ENCODE peak calls at places on chromosomes 2 and 18, in five cellular contexts. One of them, this sample, is unnamed.

GRCh38 chr18:61569176-61569892 is 236.1 kb downstream of the CDH20 start:
- DNase-seq in esophagus muscularis mucosa: no peak
- DNase-seq in IMR-90: peak; percentile 80
- DNase-seq in A549: no peak
- DNase-seq in gastrocnemius medialis: peak; percentile 16
- DNase-seq in this sample: no peak

GRCh38 chr2:132651115-132652099 is 18.6 kb downstream of the LYPD1 start:
- DNase-seq in gastrocnemius medialis: no peak
- DNase-seq in IMR-90: peak; percentile 71
- DNase-seq in esophagus muscularis mucosa: no peak
- DNase-seq in A549: peak; percentile 45
- DNase-seq in this sample: no peak

GRCh38 chr2:68253211-68254068 is 1.1 kb upstream of the PPP3R1 start:
- DNase-seq in gastrocnemius medialis: no peak
- DNase-seq in A549: no peak
- DNase-seq in esophagus muscularis mucosa: no peak
- DNase-seq in IMR-90: peak; percentile 30
- DNase-seq in this sample: no peak

GRCh38 chr18:21315741-21316187 is 73.7 kb downstream of the GREB1L start:
- DNase-seq in gastrocnemius medialis: peak; percentile 29
- DNase-seq in esophagus muscularis mucosa: no peak
- DNase-seq in A549: no peak
- DNase-seq in IMR-90: no peak
- DNase-seq in this sample: no peak

GRCh38 chr2:121634354-121635307 is 14.6 kb downstream of the CLASP1 start:
- DNase-seq in gastrocnemius medialis: no peak
- DNase-seq in IMR-90: peak; percentile 66
- DNase-seq in esophagus muscularis mucosa: no peak
- DNase-seq in A549: peak; percentile 31
- DNase-seq in this sample: no peak

GRCh38 chr18:75478996-75479870 is 51.7 kb upstream of the SMIM21 start:
- DNase-seq in gastrocnemius medialis: no peak
- DNase-seq in A549: peak; percentile 4
- DNase-seq in esophagus muscularis mucosa: no peak
- DNase-seq in IMR-90: peak; percentile 59
- DNase-seq in this sample: no peak

GRCh38 chr18:9147440-9148238 is 11.1 kb downstream of the ANKRD12 start:
- DNase-seq in IMR-90: peak; percentile 81
- DNase-seq in A549: peak; percentile 41
- DNase-seq in esophagus muscularis mucosa: no peak
- DNase-seq in gastrocnemius medialis: peak; percentile 39
- DNase-seq in this sample: no peak

GRCh38 chr2:226466589-226466988 is 333.0 kb downstream of the IRS1 start:
- DNase-seq in esophagus muscularis mucosa: no peak
- DNase-seq in gastrocnemius medialis: no peak
- DNase-seq in A549: no peak
- DNase-seq in IMR-90: peak; percentile 48
- DNase-seq in this sample: no peak

GRCh38 chr18:21831413-21831831 is 90.8 kb downstream of the MIB1 start:
- DNase-seq in esophagus muscularis mucosa: no peak
- DNase-seq in IMR-90: peak; percentile 34
- DNase-seq in A549: no peak
- DNase-seq in gastrocnemius medialis: peak; percentile 56
- DNase-seq in this sample: no peak

GRCh38 chr2:237662671-237663093 is 35.3 kb downstream of the LRRFIP1 start:
- DNase-seq in IMR-90: peak; percentile 90
- DNase-seq in A549: no peak
- DNase-seq in esophagus muscularis mucosa: peak; percentile 97
- DNase-seq in gastrocnemius medialis: peak; percentile 92
- DNase-seq in this sample: peak; percentile 99

GRCh38 chr2:202442882-202443281 is 66.8 kb downstream of the BMPR2 start:
- DNase-seq in A549: no peak
- DNase-seq in gastrocnemius medialis: no peak
- DNase-seq in esophagus muscularis mucosa: no peak
- DNase-seq in IMR-90: peak; percentile 52
- DNase-seq in this sample: no peak

GRCh38 chr18:79924814-79925655 is 26.4 kb downstream of the SLC66A2 start:
- DNase-seq in esophagus muscularis mucosa: no peak
- DNase-seq in A549: no peak
- DNase-seq in gastrocnemius medialis: peak; percentile 87
- DNase-seq in IMR-90: no peak
- DNase-seq in this sample: peak; percentile 10

GRCh38 chr2:152635635-152636298 is 81.5 kb downstream of the PRPF40A start:
- DNase-seq in A549: peak; percentile 46
- DNase-seq in gastrocnemius medialis: peak; percentile 30
- DNase-seq in esophagus muscularis mucosa: no peak
- DNase-seq in IMR-90: peak; percentile 53
- DNase-seq in this sample: peak; percentile 88

GRCh38 chr18:28834889-28835288 is 658.0 kb upstream of the CDH2 start:
- DNase-seq in gastrocnemius medialis: no peak
- DNase-seq in A549: peak; percentile 8
- DNase-seq in IMR-90: peak; percentile 57
- DNase-seq in esophagus muscularis mucosa: no peak
- DNase-seq in this sample: no peak

GRCh38 chr2:134408791-134409190 is 154.9 kb downstream of the MGAT5 start:
- DNase-seq in IMR-90: peak; percentile 88
- DNase-seq in gastrocnemius medialis: no peak
- DNase-seq in esophagus muscularis mucosa: no peak
- DNase-seq in A549: no peak
- DNase-seq in this sample: no peak

GRCh38 chr2:234133004-234133403 is 82.5 kb downstream of the SPP2 start:
- DNase-seq in esophagus muscularis mucosa: no peak
- DNase-seq in A549: no peak
- DNase-seq in gastrocnemius medialis: no peak
- DNase-seq in IMR-90: no peak
- DNase-seq in this sample: no peak

GRCh38 chr18:79986726-79987125 is 1.6 kb downstream of the TXNL4A start:
- DNase-seq in esophagus muscularis mucosa: no peak
- DNase-seq in A549: no peak
- DNase-seq in IMR-90: no peak
- DNase-seq in gastrocnemius medialis: no peak
- DNase-seq in this sample: no peak

GRCh38 chr2:100781523-100782375 is 38.2 kb upstream of the NPAS2 start:
- DNase-seq in IMR-90: no peak
- DNase-seq in gastrocnemius medialis: no peak
- DNase-seq in esophagus muscularis mucosa: no peak
- DNase-seq in A549: no peak
- DNase-seq in this sample: peak; percentile 76

GRCh38 chr2:143946436-143947385 is 573.2 kb downstream of the ZEB2 start:
- DNase-seq in IMR-90: no peak
- DNase-seq in gastrocnemius medialis: no peak
- DNase-seq in esophagus muscularis mucosa: no peak
- DNase-seq in A549: no peak
- DNase-seq in this sample: no peak

GRCh38 chr2:69077224-69077953 is 64.4 kb downstream of the ANTXR1 start:
- DNase-seq in esophagus muscularis mucosa: no peak
- DNase-seq in IMR-90: no peak
- DNase-seq in A549: no peak
- DNase-seq in gastrocnemius medialis: no peak
- DNase-seq in this sample: no peak

GRCh38 chr2:168499500-168499899 is 43.4 kb downstream of the CERS6 start:
- DNase-seq in IMR-90: no peak
- DNase-seq in A549: no peak
- DNase-seq in gastrocnemius medialis: no peak
- DNase-seq in esophagus muscularis mucosa: no peak
- DNase-seq in this sample: no peak

GRCh38 chr2:112004246-112004645 is 50.8 kb upstream of the TMEM87B start:
- DNase-seq in A549: no peak
- DNase-seq in IMR-90: peak; percentile 10
- DNase-seq in esophagus muscularis mucosa: no peak
- DNase-seq in gastrocnemius medialis: peak; percentile 59
- DNase-seq in this sample: peak; percentile 88

GRCh38 chr18:78623142-78623541 is 356.5 kb upstream of the SALL3 start:
- DNase-seq in IMR-90: no peak
- DNase-seq in esophagus muscularis mucosa: no peak
- DNase-seq in A549: no peak
- DNase-seq in gastrocnemius medialis: no peak
- DNase-seq in this sample: peak; percentile 53

GRCh38 chr2:237434916-237435315 is 21.0 kb upstream of the COL6A3 start:
- DNase-seq in A549: no peak
- DNase-seq in gastrocnemius medialis: no peak
- DNase-seq in IMR-90: peak; percentile 75
- DNase-seq in esophagus muscularis mucosa: no peak
- DNase-seq in this sample: no peak

GRCh38 chr2:42844901-42845685 is 52.7 kb upstream of the HAAO start:
- DNase-seq in A549: no peak
- DNase-seq in IMR-90: peak; percentile 88
- DNase-seq in gastrocnemius medialis: no peak
- DNase-seq in esophagus muscularis mucosa: no peak
- DNase-seq in this sample: no peak

DNA sequence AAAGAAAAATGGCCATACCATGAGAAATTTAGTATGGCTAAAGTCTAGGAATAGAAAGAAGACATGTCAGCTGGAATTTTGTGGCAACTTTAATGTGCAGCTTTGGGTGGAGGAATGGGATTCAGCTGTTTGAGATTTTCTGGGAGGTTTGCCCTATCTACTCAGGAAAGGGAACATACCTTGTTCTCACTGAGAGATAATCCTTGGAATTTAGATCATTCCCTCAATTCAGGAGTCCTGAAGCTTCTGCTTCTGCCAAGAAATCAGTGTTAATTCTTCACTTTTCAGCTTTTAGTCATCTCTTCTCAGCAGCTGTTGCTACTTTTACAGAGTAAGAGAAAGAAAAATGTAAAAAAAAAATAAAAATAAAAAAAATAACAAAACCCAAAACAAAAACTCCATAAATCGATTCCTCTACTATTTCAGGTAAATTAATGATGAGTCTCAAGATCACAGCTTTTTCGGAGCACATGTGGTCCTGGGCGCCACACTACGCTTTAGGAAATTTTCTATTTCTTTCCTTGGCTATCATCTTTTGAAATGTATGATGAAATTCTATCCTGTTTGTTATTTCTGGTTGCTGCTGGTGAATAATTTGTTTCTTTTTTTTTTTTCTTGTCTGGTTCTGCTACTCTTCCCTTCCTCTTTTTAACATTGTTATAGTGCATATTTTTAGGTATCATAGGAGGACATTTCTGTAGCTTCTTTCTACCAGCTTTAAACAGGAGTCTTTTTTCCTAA is 18.8 kb upstream of the BAZ2B start:
- DNase-seq in esophagus muscularis mucosa: no peak
- DNase-seq in gastrocnemius medialis: no peak
- DNase-seq in IMR-90: peak; percentile 39
- DNase-seq in A549: no peak
- DNase-seq in this sample: no peak
- H3K4me3 ChIP-seq in esophagus muscularis mucosa: no peak overlapping the region
- H3K4me3 ChIP-seq in gastrocnemius medialis: no peak overlapping the region
- H3K4me3 ChIP-seq in IMR-90: no peak overlapping the region
- H3K4me3 ChIP-seq in A549: no peak overlapping the region
- H3K4me3 ChIP-seq in this sample: no peak overlapping the region

DNA sequence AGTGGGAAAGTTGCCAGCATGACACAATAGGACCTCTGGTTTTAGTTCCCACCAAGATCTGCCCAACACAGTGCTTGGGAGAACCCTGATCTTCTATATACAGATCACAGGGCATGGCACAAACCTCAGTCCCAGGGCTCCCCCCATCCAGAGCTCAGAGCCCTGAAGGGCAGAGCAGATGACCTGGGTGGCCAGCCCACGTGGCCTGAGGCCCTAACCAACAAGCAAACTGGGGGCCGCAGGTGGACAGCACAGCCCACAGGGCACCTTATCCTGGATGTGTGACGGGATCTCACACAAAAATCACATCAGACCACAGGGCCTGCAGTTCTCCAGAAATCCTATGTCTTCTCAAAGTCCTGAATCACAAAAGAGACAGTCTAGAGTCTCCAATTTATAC is 34.7 kb downstream of the CRACDL start:
- DNase-seq in IMR-90: no peak
- DNase-seq in esophagus muscularis mucosa: peak; percentile 81
- DNase-seq in A549: no peak
- DNase-seq in gastrocnemius medialis: no peak
- DNase-seq in this sample: no peak
- TF ChIP-seq POLR2A in IMR-90: no peak
- TF ChIP-seq POLR2A in esophagus muscularis mucosa: no peak
- TF ChIP-seq POLR2A in A549: no peak
- TF ChIP-seq POLR2A in gastrocnemius medialis: no peak
- TF ChIP-seq POLR2A in this sample: no peak

DNA sequence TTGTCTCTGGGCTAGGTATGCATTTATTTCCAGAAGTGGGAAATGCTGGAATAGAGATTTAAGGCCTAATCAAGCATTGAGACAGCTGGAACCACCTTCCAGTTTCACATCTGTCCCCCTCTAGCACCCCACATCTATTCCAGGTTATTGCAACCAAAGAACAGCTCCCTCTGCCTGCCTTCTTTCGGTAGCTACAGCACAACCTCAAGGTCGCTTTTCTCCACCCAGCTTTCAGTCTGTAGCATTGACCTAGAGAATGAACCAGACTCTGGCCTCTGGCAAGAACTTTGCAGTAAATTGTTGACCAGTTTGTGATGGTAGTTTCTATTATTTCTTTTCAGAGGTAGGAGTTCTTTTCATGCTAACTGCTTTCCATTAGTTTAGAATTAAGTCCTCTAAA is 484.2 kb downstream of the DLGAP1 start:
- DNase-seq in esophagus muscularis mucosa: no peak
- DNase-seq in IMR-90: no peak
- DNase-seq in gastrocnemius medialis: no peak
- DNase-seq in A549: no peak
- DNase-seq in this sample: no peak
- TF ChIP-seq CTCF in esophagus muscularis mucosa: no peak
- TF ChIP-seq CTCF in IMR-90: no peak
- TF ChIP-seq CTCF in gastrocnemius medialis: no peak
- TF ChIP-seq CTCF in A549: no peak
- TF ChIP-seq CTCF in this sample: no peak

GRCh38 chr2:197806317-197806633 is 1.9 kb downstream of the PLCL1 start:
- DNase-seq in esophagus muscularis mucosa: no peak
- DNase-seq in A549: no peak
- DNase-seq in gastrocnemius medialis: no peak
- DNase-seq in IMR-90: no peak
- DNase-seq in this sample: no peak
- H3K4me3 ChIP-seq in esophagus muscularis mucosa: peak overlapping the region; percentile 96
- H3K4me3 ChIP-seq in A549: no peak overlapping the region
- H3K4me3 ChIP-seq in gastrocnemius medialis: peak overlapping the region; percentile 79
- H3K4me3 ChIP-seq in IMR-90: no peak overlapping the region
- H3K4me3 ChIP-seq in this sample: no peak overlapping the region

GRCh38 chr2:96538487-96539214 is 2.1 kb downstream of the ARID5A start:
- DNase-seq in gastrocnemius medialis: peak; percentile 62
- DNase-seq in IMR-90: no peak
- DNase-seq in A549: no peak
- DNase-seq in esophagus muscularis mucosa: peak; percentile 97
- DNase-seq in this sample: peak; percentile 98
- TF ChIP-seq POLR2A in gastrocnemius medialis: peak; percentile 45
- TF ChIP-seq POLR2A in IMR-90: peak; percentile 15
- TF ChIP-seq POLR2A in A549: no peak
- TF ChIP-seq POLR2A in esophagus muscularis mucosa: peak; percentile 6
- TF ChIP-seq POLR2A in this sample: no peak

GRCh38 chr18:48711651-48712486 is 173.0 kb downstream of the CTIF start:
- DNase-seq in esophagus muscularis mucosa: no peak
- DNase-seq in A549: peak; percentile 20
- DNase-seq in IMR-90: peak; percentile 49
- DNase-seq in gastrocnemius medialis: peak; percentile 42
- DNase-seq in this sample: no peak
- TF ChIP-seq CTCF in esophagus muscularis mucosa: peak; percentile 40
- TF ChIP-seq CTCF in A549: no peak
- TF ChIP-seq CTCF in IMR-90: peak; percentile 50
- TF ChIP-seq CTCF in gastrocnemius medialis: peak; percentile 49
- TF ChIP-seq CTCF in this sample: no peak

GRCh38 chr2:99485824-99486223 is 4.0 kb downstream of the REV1 start:
- DNase-seq in esophagus muscularis mucosa: peak; percentile 37
- DNase-seq in IMR-90: no peak
- DNase-seq in gastrocnemius medialis: no peak
- DNase-seq in A549: no peak
- DNase-seq in this sample: no peak
- H3K4me3 ChIP-seq in esophagus muscularis mucosa: no peak overlapping the region
- H3K4me3 ChIP-seq in IMR-90: no peak overlapping the region
- H3K4me3 ChIP-seq in gastrocnemius medialis: no peak overlapping the region
- H3K4me3 ChIP-seq in A549: no peak overlapping the region
- H3K4me3 ChIP-seq in this sample: no peak overlapping the region

This sample was measured in lower leg skin.